ENCODE peak calls at places on chromosomes 7 and 10, in seven cellular contexts. N, V, K, W, T, R and J are unnamed samples.

GRCh38 chr7:72710983-72711382 is 117.0 kb downstream of the TYW1B start:
- DNase-seq in W (no peak), R (no peak), V (no peak), N (no peak), T (no peak), K (no peak), J (peak)

GRCh38 chr7:38195804-38196595 is 18.0 kb downstream of the STARD3NL start:
- DNase-seq in W (no peak), T (no peak), N (peak), R (no peak), K (peak), V (peak), J (no peak)

GRCh38 chr10:20299037-20299557 is 482.9 kb downstream of the PLXDC2 start:
- DNase-seq in R (no peak), N (no peak), K (peak), T (no peak), V (no peak), W (peak), J (no peak)

GRCh38 chr10:67976292-67977245 is 92.1 kb downstream of the SIRT1 start:
- DNase-seq in N (peak), V (no peak), W (peak), R (peak), T (peak), K (peak), J (peak)

GRCh38 chr7:26083113-26083512 is 68.9 kb upstream of the NFE2L3 start:
- DNase-seq in R (peak), W (no peak), N (peak), T (no peak), K (no peak), V (peak), J (peak)

GRCh38 chr7:148011753-148012152 is 578.8 kb upstream of the C7orf33 start:
- DNase-seq in R (no peak), K (no peak), T (no peak), V (no peak), W (peak), N (no peak), J (no peak)

GRCh38 chr7:23679898-23680416 is at the start of gene FAM221A:
- DNase-seq in T (no peak), K (peak), V (peak), W (peak), R (peak), N (peak), J (peak)

GRCh38 chr7:315516-316265 is 25.7 kb downstream of the FOXL3 start:
- DNase-seq in K (no peak), T (no peak), W (no peak), V (no peak), N (no peak), R (no peak), J (no peak)

GRCh38 chr7:105788816-105789349 is 87.5 kb downstream of the ATXN7L1 start:
- DNase-seq in W (peak), N (no peak), K (no peak), R (no peak), V (no peak), T (no peak), J (no peak)

GRCh38 chr7:155644971-155645509 is 579 bp downstream of the RBM33 start:
- DNase-seq in R (peak), W (peak), T (peak), V (peak), N (peak), K (no peak), J (peak)

GRCh38 chr7:73891178-73891885 is 30.4 kb downstream of the TMEM270 start:
- DNase-seq in T (no peak), R (no peak), W (peak), N (peak), K (peak), V (no peak), J (peak)

GRCh38 chr7:4661871-4662270 is 20.2 kb upstream of the FOXK1 start:
- DNase-seq in V (no peak), K (peak), R (peak), W (no peak), N (peak), T (no peak), J (no peak)

GRCh38 chr10:125097409-125098070 is 62.8 kb downstream of the CTBP2 start:
- DNase-seq in T (no peak), N (no peak), R (no peak), V (no peak), K (no peak), W (no peak), J (no peak)

GRCh38 chr7:11858026-11858425 is 26.0 kb upstream of the THSD7A start:
- DNase-seq in N (no peak), T (no peak), R (no peak), K (no peak), W (no peak), V (no peak), J (no peak)

GRCh38 chr10:12389154-12389734 is 39.9 kb downstream of the CAMK1D start:
- DNase-seq in N (no peak), V (no peak), W (no peak), R (no peak), K (no peak), T (no peak), J (no peak)

GRCh38 chr10:102770792-102771191 is 27.0 kb downstream of the WBP1L start:
- DNase-seq in V (peak), T (peak), N (peak), R (no peak), W (no peak), K (peak), J (no peak)

GRCh38 chr10:93471110-93471651 is 11.0 kb downstream of the MYOF start:
- DNase-seq in N (peak), T (peak), V (peak), R (peak), W (no peak), K (peak), J (peak)

GRCh38 chr10:209357-209756 is 74.1 kb downstream of the ZMYND11 start:
- DNase-seq in W (peak), N (peak), V (no peak), K (peak), T (no peak), R (peak), J (no peak)

GRCh38 chr7:47291461-47292051 is 290.4 kb downstream of the TNS3 start:
- DNase-seq in V (peak), N (peak), T (no peak), K (peak), R (peak), W (no peak), J (no peak)
- H2AFZ ChIP-seq in V (peak), N (peak), T (no peak), K (peak), R (no peak), W (no peak), J (no peak)

DNA sequence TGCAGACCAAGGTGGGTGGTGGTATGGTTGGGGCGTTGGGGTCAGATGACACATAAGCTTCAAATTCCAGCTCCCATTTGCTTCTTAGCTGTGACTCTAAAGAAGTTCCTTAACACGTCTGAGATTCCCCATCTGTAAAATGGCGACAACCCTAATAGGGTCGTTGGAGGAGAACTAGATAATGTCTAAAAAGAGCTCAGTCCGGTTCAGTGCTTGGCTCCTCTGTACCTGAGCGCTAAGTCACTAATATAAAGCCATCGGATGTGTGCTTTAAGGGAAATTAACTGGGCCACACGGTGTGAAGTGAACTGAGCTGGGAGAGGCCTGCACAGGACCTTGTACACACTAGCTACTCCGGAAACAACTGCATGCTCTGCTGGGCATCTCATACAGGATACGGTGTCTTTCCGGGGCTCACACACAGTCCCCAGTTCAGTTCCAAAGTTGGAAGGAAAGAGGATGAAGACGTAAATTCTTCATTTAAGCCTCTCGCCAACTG is 476 bp upstream of the ZFYVE27 start:
- DNase-seq in V (no peak), K (no peak), N (no peak), R (no peak), W (no peak), T (no peak), J (no peak)
- H3K4me3 ChIP-seq in V (no peak), K (no peak), N (peak), R (no peak), W (no peak), T (peak), J (no peak)

DNA sequence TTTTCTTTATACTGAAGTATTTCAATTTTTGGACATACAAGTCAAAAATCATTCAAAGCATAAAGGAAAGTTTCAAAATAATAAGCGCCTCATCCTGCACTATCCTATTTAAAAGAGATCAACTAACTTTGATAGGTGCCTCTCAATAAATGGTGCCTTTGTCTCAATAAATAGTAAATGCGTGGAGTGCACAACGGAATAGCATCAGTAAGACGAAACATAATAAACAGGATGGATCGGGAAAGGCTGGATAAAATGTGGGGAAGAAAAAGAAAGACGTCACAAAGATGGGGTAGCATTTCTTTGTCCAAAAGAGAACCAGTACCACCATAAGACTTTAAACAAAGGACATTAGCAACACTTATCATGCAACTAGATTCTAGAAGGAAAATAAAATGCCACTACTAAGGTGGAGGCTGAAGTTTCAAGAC is 574 bp upstream of the PRKAR2B start:
- DNase-seq in V (no peak), K (peak), N (no peak), W (no peak), T (no peak), R (no peak), J (no peak)
- H2AFZ ChIP-seq in V (peak), K (peak), N (peak), W (peak), T (no peak), R (peak), J (peak)

DNA sequence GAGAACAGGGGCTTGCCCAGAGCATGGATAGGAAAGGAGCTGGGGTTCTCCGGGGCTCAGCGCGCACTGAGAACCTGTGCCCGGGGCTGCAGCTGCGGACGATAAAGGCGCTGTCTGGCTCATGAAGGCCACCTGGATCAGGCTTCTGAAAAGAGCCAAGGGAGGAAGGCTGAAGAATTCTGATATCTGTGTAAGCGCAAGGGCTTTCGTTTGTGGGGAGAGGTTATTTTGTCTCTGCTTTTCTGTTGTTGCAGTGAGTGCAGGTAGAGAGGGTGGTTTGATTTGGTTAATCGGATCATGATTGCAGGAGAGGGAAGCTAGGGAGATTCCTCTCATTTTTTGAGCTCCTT is 250.5 kb downstream of the NSUN6 start:
- DNase-seq in T (no peak), K (no peak), N (peak), V (no peak), W (peak), R (no peak), J (peak)
- H3K4me3 ChIP-seq in T (no peak), K (peak), N (peak), V (no peak), W (peak), R (no peak), J (peak)

DNA sequence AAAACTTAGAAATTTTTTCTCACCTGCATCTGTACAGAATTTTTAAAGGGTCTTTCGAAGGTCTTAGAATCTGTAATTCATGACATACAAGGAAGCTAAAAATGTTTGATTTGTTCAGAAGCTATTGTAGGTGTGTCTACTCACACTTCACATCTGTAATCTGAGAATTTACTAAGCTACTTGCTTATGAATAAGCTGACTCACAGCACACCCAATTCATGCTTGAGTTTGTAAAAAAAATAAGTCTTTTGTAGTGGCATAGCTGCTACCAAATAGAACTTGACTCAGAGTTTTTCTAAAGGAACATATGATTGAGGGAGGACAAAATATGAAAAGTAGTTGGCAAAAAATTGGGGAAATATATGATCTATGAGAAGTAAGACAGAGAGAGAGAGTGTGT is 12.7 kb upstream of the AGR2 start:
- DNase-seq in R (peak), W (no peak), T (no peak), K (peak), V (peak), N (peak), J (no peak)
- H2AFZ ChIP-seq in R (no peak), W (peak), T (no peak), K (no peak), V (no peak), N (no peak), J (no peak)

GRCh38 chr7:134646425-134647305 is at the start of gene BPGM:
- DNase-seq in N (peak), K (peak), V (peak), T (peak), R (peak), W (peak), J (peak)
- H3K4me3 ChIP-seq in N (peak), K (peak), V (peak), T (peak), R (peak), W (peak), J (peak)

DNA sequence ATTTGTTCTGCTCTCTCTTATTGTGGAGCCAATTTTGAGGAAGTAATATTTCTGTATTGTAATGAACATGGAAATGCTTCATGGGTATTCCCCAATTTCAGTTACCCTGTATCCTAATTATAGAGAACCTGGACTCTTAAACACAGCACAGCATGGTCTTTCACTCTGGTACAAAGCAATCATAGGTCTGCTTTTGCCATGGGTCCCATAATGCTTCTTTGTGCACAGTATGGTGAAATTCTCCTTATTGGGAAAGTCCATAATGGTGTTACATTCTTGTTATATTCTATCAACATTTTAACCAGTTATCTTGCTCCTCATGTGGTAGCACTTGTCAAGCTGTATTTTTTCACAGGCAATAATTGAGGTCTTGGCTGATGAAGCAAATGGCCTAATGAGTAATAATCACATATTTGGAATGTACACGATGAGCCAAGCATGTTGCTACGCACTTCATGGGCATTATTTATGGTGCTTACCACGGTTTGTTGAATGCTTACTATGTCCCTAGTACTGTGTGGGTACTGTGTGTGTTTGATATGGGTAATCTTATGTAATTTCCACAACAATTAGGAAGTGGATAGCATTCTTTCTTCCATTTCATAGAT is 42.9 kb downstream of the PRKG1 start:
- DNase-seq in T (no peak), R (no peak), V (no peak), N (peak), K (peak), W (no peak), J (no peak)
- H2AFZ ChIP-seq in T (no peak), R (no peak), V (no peak), N (no peak), K (no peak), W (no peak), J (no peak)

GRCh38 chr10:61937631-61938284 is 36.3 kb downstream of the ARID5B start:
- DNase-seq in V (peak), W (no peak), T (no peak), N (peak), R (peak), K (peak), J (no peak)
- H3K4me3 ChIP-seq in V (no peak), W (no peak), T (no peak), N (peak), R (peak), K (no peak), J (no peak)